ENCODE peak calls at places on chromosomes 3 and 15, in eight cellular contexts. Z is A549; E is progenitor cell of endocrine pancreas; U is activated T-cell treated with anti-CD3 and anti-CD28 coated beads for 48 hours; A is activated gamma-delta T cell treated with anti-CD3 and anti-CD28 coated beads, Interleukin-2, amount 50 U/mL, for 16 hours; B is Right ventricle myocardium superior; D is cardiac fibroblast; L is caudate nucleus. G is an unnamed sample.

GRCh38 chr15:39099524-39099923 is 481.4 kb upstream of the THBS1 start:
- DNase-seq in E (no peak), U (no peak), L (no peak), B (no peak), D (no peak), A (no peak), Z (no peak), G (no peak)

GRCh38 chr15:58307313-58307961 is 124.4 kb upstream of the LIPC start:
- DNase-seq in A (no peak), Z (no peak), U (no peak), B (no peak), D (peak), E (no peak), L (no peak), G (no peak)

GRCh38 chr15:75864213-75865059 is 21.2 kb downstream of the UBE2Q2 start:
- DNase-seq in L (no peak), Z (no peak), U (no peak), D (no peak), E (no peak), A (no peak), B (no peak), G (no peak)

GRCh38 chr3:126903521-126903920 is 79.4 kb upstream of the PLXNA1 start:
- DNase-seq in A (no peak), U (no peak), D (no peak), B (no peak), E (no peak), L (no peak), Z (no peak), G (no peak)

GRCh38 chr3:105502333-105502732 is 135.6 kb downstream of the ALCAM start:
- DNase-seq in E (no peak), B (no peak), U (no peak), L (no peak), D (no peak), A (no peak), Z (no peak), G (no peak)

GRCh38 chr15:58842713-58843396 is 71.8 kb downstream of the MINDY2 start:
- DNase-seq in Z (no peak), L (no peak), U (no peak), B (no peak), E (no peak), A (no peak), D (no peak), G (no peak)

GRCh38 chr3:160346511-160346910 is 52.5 kb downstream of the IFT80 start:
- DNase-seq in E (no peak), U (no peak), L (no peak), Z (no peak), D (no peak), B (no peak), A (no peak), G (no peak)

GRCh38 chr3:188169826-188170455 is 16.0 kb downstream of the LPP start:
- DNase-seq in E (no peak), U (no peak), Z (no peak), L (no peak), B (peak), A (no peak), D (peak), G (peak)

GRCh38 chr3:39124876-39125836 is 17.7 kb downstream of the TTC21A start:
- DNase-seq in E (no peak), L (no peak), Z (no peak), D (peak), A (no peak), B (no peak), U (no peak), G (peak)

GRCh38 chr15:60584355-60585023 is 105.5 kb upstream of the ICE2 start:
- DNase-seq in A (no peak), E (no peak), L (no peak), Z (no peak), B (no peak), D (peak), U (no peak), G (no peak)

GRCh38 chr3:54967586-54968244 is 39.9 kb upstream of the LRTM1 start:
- DNase-seq in Z (no peak), B (no peak), A (no peak), D (peak), L (no peak), E (no peak), U (no peak), G (no peak)

GRCh38 chr3:24305795-24306467 is 188.7 kb downstream of the THRB start:
- DNase-seq in L (no peak), A (no peak), D (no peak), Z (no peak), B (no peak), U (no peak), E (no peak), G (no peak)

GRCh38 chr15:65952425-65953053 is 83.2 kb downstream of the RAB11A start:
- DNase-seq in U (no peak), A (no peak), Z (peak), D (peak), E (peak), B (peak), L (no peak), G (peak)

GRCh38 chr15:69074843-69075224 is 60.3 kb downstream of the NOX5 start:
- DNase-seq in A (no peak), L (no peak), U (no peak), E (no peak), B (no peak), Z (no peak), D (no peak), G (no peak)

GRCh38 chr15:66151809-66152208 is 101.7 kb downstream of the MEGF11 start:
- DNase-seq in L (no peak), Z (no peak), B (peak), A (no peak), U (no peak), D (no peak), E (no peak), G (no peak)

GRCh38 chr15:74901612-74902063 is 5.0 kb downstream of the FAM219B start:
- DNase-seq in D (peak), E (peak), Z (peak), A (peak), B (peak), U (peak), L (no peak), G (no peak)

GRCh38 chr3:171806200-171807128 is 3.8 kb downstream of the PLD1 start:
- DNase-seq in U (no peak), L (no peak), E (no peak), B (no peak), A (no peak), D (peak), Z (peak), G (no peak)

GRCh38 chr3:56985460-56986327 is 74.8 kb upstream of the SPATA12 start:
- DNase-seq in U (no peak), D (no peak), B (no peak), L (no peak), Z (no peak), E (no peak), A (no peak), G (no peak)

GRCh38 chr3:172711457-172711800 is 562 bp upstream of the NCEH1 start:
- DNase-seq in D (no peak), L (no peak), B (no peak), E (no peak), U (no peak), A (no peak), Z (peak), G (no peak)

GRCh38 chr3:49724586-49724985 is 835 bp upstream of the GMPPB start:
- DNase-seq in E (no peak), Z (no peak), U (no peak), A (no peak), B (peak), D (no peak), L (no peak), G (peak)

GRCh38 chr3:98521897-98522537 is 685 bp downstream of the CLDND1 start:
- DNase-seq in B (no peak), A (peak), U (peak), L (no peak), Z (peak), D (peak), E (no peak), G (peak)

GRCh38 chr15:60520825-60521368 is 42.0 kb upstream of the ICE2 start:
- DNase-seq in A (peak), D (peak), U (peak), Z (peak), L (no peak), B (peak), E (peak), G (peak)

GRCh38 chr3:79598594-79598993 is 169.2 kb downstream of the ROBO1 start:
- DNase-seq in L (no peak), D (peak), U (no peak), E (no peak), B (no peak), A (no peak), Z (no peak), G (no peak)

GRCh38 chr3:14253022-14253761 is 74.6 kb downstream of the LSM3 start:
- DNase-seq in U (no peak), B (no peak), E (no peak), Z (no peak), L (no peak), A (no peak), D (peak), G (no peak)

GRCh38 chr3:38620236-38620635 is 29.3 kb downstream of the SCN5A start:
- DNase-seq in B (no peak), A (no peak), D (peak), U (no peak), Z (no peak), L (no peak), E (no peak), G (no peak)

GRCh38 chr3:176510097-176510496 is 687.2 kb downstream of the TBL1XR1 start:
- DNase-seq in D (no peak), A (no peak), Z (no peak), L (no peak), B (no peak), E (no peak), U (no peak), G (no peak)

GRCh38 chr3:53328750-53329149 is 18.6 kb downstream of the DCP1A start:
- DNase-seq in L (no peak), E (no peak), U (no peak), A (no peak), B (no peak), Z (no peak), D (no peak), G (no peak)

GRCh38 chr3:184894051-184894450 is 82.1 kb downstream of the VPS8 start:
- DNase-seq in U (no peak), Z (no peak), E (no peak), B (no peak), D (no peak), L (no peak), A (no peak), G (no peak)

GRCh38 chr3:34947849-34948248 is 691.5 kb upstream of the ARPP21 start:
- DNase-seq in A (no peak), E (no peak), Z (no peak), U (no peak), B (no peak), L (no peak), D (peak), G (no peak)

GRCh38 chr3:49339593-49339946 is 283 bp downstream of the USP4 start:
- DNase-seq in D (no peak), L (no peak), Z (no peak), U (peak), E (peak), B (peak), A (no peak), G (peak)

GRCh38 chr15:25056484-25057429 is 102.0 kb downstream of the SNRPN start:
- DNase-seq in Z (no peak), D (no peak), U (no peak), L (no peak), E (peak), B (no peak), A (no peak), G (no peak)

GRCh38 chr15:57320543-57321220 is 55.6 kb upstream of the CGNL1 start:
- DNase-seq in E (no peak), Z (no peak), U (no peak), L (no peak), B (peak), A (no peak), D (peak), G (peak)

GRCh38 chr3:31937225-31937624 is 43.8 kb downstream of the OSBPL10 start:
- DNase-seq in Z (no peak), B (no peak), D (no peak), A (no peak), L (no peak), U (no peak), E (no peak), G (no peak)

GRCh38 chr3:164903820-164904451 is 174.4 kb downstream of the SI start:
- DNase-seq in A (no peak), D (no peak), U (no peak), E (no peak), B (no peak), L (no peak), Z (no peak), G (no peak)

GRCh38 chr3:27722957-27723802 is 1.1 kb upstream of the EOMES start:
- DNase-seq in A (no peak), B (no peak), U (no peak), L (no peak), D (peak), Z (no peak), E (no peak), G (no peak)

GRCh38 chr15:64740361-64741170 is 34.8 kb downstream of the RBPMS2 start:
- DNase-seq in B (peak), U (no peak), A (no peak), Z (peak), E (no peak), D (peak), L (no peak), G (peak)

GRCh38 chr15:45703670-45704328 is 69.0 kb downstream of the SQOR start:
- DNase-seq in B (no peak), Z (no peak), U (no peak), L (no peak), D (no peak), E (no peak), A (no peak), G (no peak)

GRCh38 chr15:48965972-48966371 is 2.3 kb upstream of the SHC4 start:
- DNase-seq in A (no peak), D (peak), E (no peak), U (peak), Z (peak), B (no peak), L (no peak), G (no peak)